ENCODE peak calls at places on chromosome 19, in four cellular contexts. L, O, X and Y are unnamed samples.

GRCh38 chr19:3708207-3708931 is at the start of gene TJP3:
- DNase-seq in L (no peak), O (peak; percentile 85), X (peak; percentile 72), Y (peak; percentile 89)

GRCh38 chr19:35925501-35925900 is 10.7 kb upstream of the LRFN3 start:
- DNase-seq in L (no peak), O (no peak), X (no peak), Y (no peak)

GRCh38 chr19:35090160-35090794 is 25.3 kb upstream of the FXYD3 start:
- DNase-seq in L (peak; percentile 78), O (peak; percentile 69), X (peak; percentile 81), Y (peak; percentile 68)

GRCh38 chr19:29524912-29525870 is 603 bp upstream of the VSTM2B start:
- DNase-seq in L (peak; percentile 66), O (no peak), X (no peak), Y (no peak)

GRCh38 chr19:40594251-40594650 is 6.9 kb upstream of the LTBP4 start:
- DNase-seq in L (peak; percentile 51), O (no peak), X (no peak), Y (no peak)

GRCh38 chr19:6720369-6721112 is at the start of gene C3:
- DNase-seq in L (no peak), O (peak; percentile 32), X (peak; percentile 76), Y (no peak)

GRCh38 chr19:52566588-52566987 is 3.5 kb upstream of the ZNF701 start:
- DNase-seq in L (no peak), O (no peak), X (peak; percentile 39), Y (no peak)

GRCh38 chr19:39426170-39426569 is 9.6 kb downstream of the RPS16 start:
- DNase-seq in L (no peak), O (no peak), X (no peak), Y (no peak)

GRCh38 chr19:55487884-55488687 is at the start of gene SSC5D:
- DNase-seq in L (peak; percentile 61), O (no peak), X (no peak), Y (no peak)

GRCh38 chr19:9498183-9498902 is at the start of gene ZNF560:
- DNase-seq in L (no peak), O (no peak), X (no peak), Y (no peak)

GRCh38 chr19:29540128-29540527 is 14.3 kb downstream of the VSTM2B start:
- DNase-seq in L (no peak), O (no peak), X (no peak), Y (no peak)

GRCh38 chr19:39941615-39942507 is 7.4 kb upstream of the FCGBP start:
- DNase-seq in L (peak; percentile 35), O (peak; percentile 33), X (no peak), Y (no peak)

GRCh38 chr19:18440421-18440877 is 2.5 kb upstream of the ISYNA1 start:
- DNase-seq in L (no peak), O (no peak), X (no peak), Y (no peak)

GRCh38 chr19:3129112-3129511 is 6.7 kb upstream of the GNA15 start:
- DNase-seq in L (no peak), O (no peak), X (no peak), Y (no peak)

GRCh38 chr19:5339950-5340636 is 519 bp downstream of the PTPRS start:
- DNase-seq in L (peak; percentile 88), O (no peak), X (peak; percentile 51), Y (no peak)

GRCh38 chr19:14577885-14578427 is 4.9 kb upstream of the CLEC17A start:
- DNase-seq in L (peak; percentile 35), O (no peak), X (no peak), Y (no peak)

GRCh38 chr19:46660008-46660517 is 919 bp downstream of the DACT3 start:
- DNase-seq in L (peak; percentile 71), O (no peak), X (peak; percentile 72), Y (no peak)

GRCh38 chr19:295687-296370 is 4.6 kb upstream of the PLPP2 start:
- DNase-seq in L (no peak), O (peak; percentile 51), X (no peak), Y (no peak)

GRCh38 chr19:30228726-30229523 is 143.3 kb upstream of the ZNF536 start:
- DNase-seq in L (peak; percentile 65), O (no peak), X (peak; percentile 28), Y (no peak)

GRCh38 chr19:37413243-37414084 is 42.6 kb downstream of the ZNF527 start:
- DNase-seq in L (no peak), O (no peak), X (no peak), Y (no peak)

GRCh38 chr19:18418034-18418724 is 1.0 kb upstream of the SSBP4 start:
- DNase-seq in L (no peak), O (no peak), X (no peak), Y (no peak)

DNA sequence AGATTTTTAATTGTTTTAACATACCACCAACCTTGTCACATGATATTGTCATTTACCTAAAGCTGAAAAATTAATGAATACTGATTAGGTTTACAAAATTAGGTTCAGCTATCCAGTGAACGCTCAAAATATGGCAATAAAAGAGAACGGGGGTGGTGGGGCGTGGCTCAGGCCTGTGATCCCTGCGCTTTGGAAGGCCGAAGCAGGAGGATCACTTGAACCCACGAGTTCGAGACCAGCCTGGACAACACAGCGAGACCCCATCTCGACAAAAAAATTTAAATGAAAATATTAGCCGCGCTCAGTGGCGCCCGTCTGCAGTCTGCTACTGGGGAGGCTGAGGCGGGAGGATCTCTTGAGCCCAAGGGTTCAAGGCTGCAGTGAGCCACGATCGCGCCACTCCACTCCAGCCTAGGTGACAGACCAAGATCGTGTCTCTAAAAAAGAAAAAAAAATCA is 516 bp upstream of the FAM32A start:
- DNase-seq in L (no peak), O (no peak), X (no peak), Y (no peak)
- H3K27ac ChIP-seq in L (no peak overlapping the region), O (peak overlapping the region; percentile 87), X (peak overlapping the region; percentile 57), Y (peak overlapping the region; percentile 59)

GRCh38 chr19:1862424-1863307 is 713 bp downstream of the KLF16 start:
- DNase-seq in L (peak; percentile 77), O (no peak), X (peak; percentile 75), Y (no peak)
- H3K27ac ChIP-seq in L (no peak overlapping the region), O (peak overlapping the region; percentile 85), X (peak overlapping the region; percentile 86), Y (peak overlapping the region; percentile 76)

GRCh38 chr19:47778954-47779351 is 450 bp downstream of the SELENOW start:
- DNase-seq in L (peak; percentile 33), O (no peak), X (peak; percentile 38), Y (peak; percentile 78)

GRCh38 chr19:47781590-47782318 is 3.3 kb downstream of the SELENOW start:
- DNase-seq in L (no peak), O (peak; percentile 35), X (no peak), Y (peak; percentile 41)

GRCh38 chr19:47778089-47778953 is at the start of gene SELENOW:
- DNase-seq in L (peak; percentile 92), O (peak; percentile 83), X (peak; percentile 85), Y (peak; percentile 87)

GRCh38 chr19:47780215-47780551 is 1.7 kb downstream of the SELENOW start:
- DNase-seq in L (no peak), O (no peak), X (no peak), Y (no peak)

DNA sequence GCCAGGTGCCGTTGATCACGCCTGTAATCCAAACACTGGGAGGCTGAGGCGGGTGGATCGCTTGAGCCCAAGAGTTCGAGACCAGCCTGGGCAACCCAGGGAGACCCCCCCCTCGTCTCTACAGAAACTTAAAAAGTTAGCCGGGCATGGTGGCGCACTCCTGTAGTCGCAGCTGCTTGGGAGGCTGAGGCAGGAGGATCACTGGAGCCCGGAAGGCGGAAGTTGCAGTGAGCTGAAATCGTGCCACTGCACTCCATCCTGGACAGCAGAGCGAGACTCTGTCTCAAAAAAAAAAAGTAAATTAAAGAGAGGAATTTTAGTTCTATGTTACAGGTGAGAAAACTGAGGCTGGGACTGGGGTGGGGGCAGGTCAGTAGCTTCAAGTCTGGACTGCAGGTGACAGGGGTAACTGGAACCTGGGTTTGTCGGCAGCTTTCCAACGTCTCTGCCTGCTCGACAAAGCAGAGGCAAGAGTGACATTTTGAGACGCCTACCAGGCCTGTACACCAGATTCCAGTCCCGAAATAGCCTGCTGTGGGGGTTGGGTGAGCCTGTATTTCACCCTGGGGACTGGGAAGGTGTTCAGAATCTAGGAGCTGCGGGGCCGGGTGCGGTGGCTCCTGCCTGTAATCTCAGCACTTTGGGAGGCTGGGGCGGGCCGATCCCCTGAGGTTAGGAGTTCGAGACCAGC is 1.2 kb downstream of the SELENOW start:
- DNase-seq in L (no peak), O (peak; percentile 58), X (peak; percentile 29), Y (peak; percentile 53)
- H3K27ac ChIP-seq in L (no peak overlapping the region), O (peak overlapping the region; percentile 97), X (no peak overlapping the region), Y (peak overlapping the region; percentile 90)

GRCh38 chr19:50511069-50511822 is at the start of gene JOSD2:
- DNase-seq in L (peak; percentile 100), O (peak; percentile 98), X (peak; percentile 100), Y (peak; percentile 97)
- H3K27ac ChIP-seq in L (no peak within 1 kb of the TSS), O (peak within 1 kb of the TSS; percentile 90), X (peak within 1 kb of the TSS; percentile 76), Y (peak within 1 kb of the TSS; percentile 63)

GRCh38 chr19:13005861-13006370 is 10.6 kb downstream of the NFIX start:
- DNase-seq in L (no peak), O (no peak), X (no peak), Y (no peak)
- H3K27ac ChIP-seq in L (no peak overlapping the region), O (peak overlapping the region; percentile 94), X (no peak overlapping the region), Y (no peak overlapping the region)

GRCh38 chr19:48872182-48872883 is at the start of gene PPP1R15A:
- DNase-seq in L (peak; percentile 97), O (peak; percentile 99), X (peak; percentile 98), Y (peak; percentile 99)

GRCh38 chr19:48872884-48873475 is 759 bp downstream of the PPP1R15A start:
- DNase-seq in L (peak; percentile 89), O (peak; percentile 90), X (peak; percentile 95), Y (peak; percentile 90)

GRCh38 chr19:48873476-48874308 is 1.5 kb downstream of the PPP1R15A start:
- DNase-seq in L (peak; percentile 0), O (no peak), X (no peak), Y (no peak)

GRCh38 chr19:48877900-48878218 is 5.6 kb downstream of the PPP1R15A start:
- DNase-seq in L (no peak), O (no peak), X (no peak), Y (no peak)

DNA sequence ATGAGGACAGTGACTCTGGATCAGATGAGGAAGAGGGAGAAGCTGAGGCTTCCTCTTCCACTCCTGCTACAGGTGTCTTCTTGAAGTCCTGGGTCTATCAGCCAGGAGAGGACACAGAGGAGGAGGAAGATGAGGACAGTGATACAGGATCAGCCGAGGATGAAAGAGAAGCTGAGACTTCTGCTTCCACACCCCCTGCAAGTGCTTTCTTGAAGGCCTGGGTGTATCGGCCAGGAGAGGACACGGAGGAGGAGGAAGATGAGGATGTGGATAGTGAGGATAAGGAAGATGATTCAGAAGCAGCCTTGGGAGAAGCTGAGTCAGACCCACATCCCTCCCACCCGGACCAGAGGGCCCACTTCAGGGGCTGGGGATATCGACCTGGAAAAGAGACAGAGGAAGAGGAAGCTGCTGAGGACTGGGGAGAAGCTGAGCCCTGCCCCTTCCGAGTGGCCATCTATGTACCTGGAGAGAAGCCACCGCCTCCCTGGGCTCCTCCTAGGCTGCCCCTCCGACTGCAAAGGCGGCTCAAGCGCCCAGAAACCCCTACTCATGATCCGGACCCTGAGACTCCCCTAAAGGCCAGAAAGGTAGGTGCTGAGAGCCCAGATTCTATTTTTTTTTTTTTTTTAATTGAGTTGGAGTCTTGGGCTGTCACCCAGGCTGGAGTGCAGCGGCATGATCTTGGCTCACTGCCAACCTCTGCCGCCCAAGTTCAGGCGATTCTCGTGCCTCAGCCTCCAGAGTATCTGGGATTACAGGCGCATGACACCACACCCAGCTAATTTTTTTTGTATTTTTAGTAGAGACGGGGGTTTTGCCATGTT is 2.3 kb downstream of the PPP1R15A start:
- DNase-seq in L (peak; percentile 1), O (peak; percentile 61), X (no peak), Y (peak; percentile 65)
- H3K27ac ChIP-seq in L (no peak overlapping the region), O (peak overlapping the region; percentile 100), X (peak overlapping the region; percentile 99), Y (peak overlapping the region; percentile 97)